ENCODE peak calls at places on chromosomes 11 and 22, in seven cellular contexts. E, Y, X, V, O, A and I are unnamed samples. For H3K36me3, the result is how much of the 10 kb centered on the place peaks cover.

GRCh38 chr22:38871360-38872171 is 450 bp downstream of the CBX6 start:
- DNase-seq in O (peak), A (no peak), E (no peak), V (no peak), Y (peak), X (no peak), I (no peak)

GRCh38 chr22:36395922-36396321 is 8.2 kb upstream of the MYH9 start:
- DNase-seq in V (no peak), E (no peak), O (no peak), X (no peak), A (no peak), Y (no peak), I (no peak)

GRCh38 chr22:27740192-27740748 is 61.3 kb downstream of the MN1 start:
- DNase-seq in A (no peak), V (no peak), O (no peak), E (no peak), X (no peak), Y (no peak), I (no peak)

GRCh38 chr11:37830532-37830931 is 1232.5 kb upstream of the RAG2 start:
- DNase-seq in X (no peak), A (no peak), O (no peak), E (no peak), V (no peak), Y (no peak), I (no peak)

GRCh38 chr22:18968011-18968749 is 32.1 kb upstream of the PRODH start:
- DNase-seq in V (no peak), O (no peak), E (peak), A (no peak), X (no peak), Y (peak), I (no peak)

GRCh38 chr22:30104501-30105156 is 24.4 kb downstream of the HORMAD2 start:
- DNase-seq in E (no peak), V (no peak), X (no peak), O (no peak), A (no peak), Y (no peak), I (no peak)

GRCh38 chr11:61783717-61784505 is 8.5 kb downstream of the TMEM258 start:
- DNase-seq in A (no peak), V (no peak), X (no peak), Y (no peak), E (no peak), O (no peak), I (no peak)

GRCh38 chr11:95138448-95138847 is 48.8 kb downstream of the ENDOD1 start:
- DNase-seq in A (no peak), O (no peak), E (no peak), V (no peak), Y (peak), X (no peak), I (no peak)

GRCh38 chr11:18066626-18067025 is 20.6 kb upstream of the TPH1 start:
- DNase-seq in X (no peak), Y (no peak), A (no peak), O (no peak), E (no peak), V (no peak), I (no peak)

GRCh38 chr11:60858731-60859464 is 3.1 kb upstream of the PTGDR2 start:
- DNase-seq in A (no peak), E (no peak), V (no peak), X (no peak), O (no peak), Y (no peak), I (no peak)

GRCh38 chr11:130418756-130419155 is 9.7 kb downstream of the ADAMTS8 start:
- DNase-seq in A (no peak), V (no peak), X (no peak), E (no peak), O (no peak), Y (no peak), I (no peak)

GRCh38 chr11:67280341-67280790 is 8.7 kb upstream of the ANKRD13D start:
- DNase-seq in Y (no peak), A (no peak), O (no peak), V (no peak), E (no peak), X (no peak), I (no peak)

DNA sequence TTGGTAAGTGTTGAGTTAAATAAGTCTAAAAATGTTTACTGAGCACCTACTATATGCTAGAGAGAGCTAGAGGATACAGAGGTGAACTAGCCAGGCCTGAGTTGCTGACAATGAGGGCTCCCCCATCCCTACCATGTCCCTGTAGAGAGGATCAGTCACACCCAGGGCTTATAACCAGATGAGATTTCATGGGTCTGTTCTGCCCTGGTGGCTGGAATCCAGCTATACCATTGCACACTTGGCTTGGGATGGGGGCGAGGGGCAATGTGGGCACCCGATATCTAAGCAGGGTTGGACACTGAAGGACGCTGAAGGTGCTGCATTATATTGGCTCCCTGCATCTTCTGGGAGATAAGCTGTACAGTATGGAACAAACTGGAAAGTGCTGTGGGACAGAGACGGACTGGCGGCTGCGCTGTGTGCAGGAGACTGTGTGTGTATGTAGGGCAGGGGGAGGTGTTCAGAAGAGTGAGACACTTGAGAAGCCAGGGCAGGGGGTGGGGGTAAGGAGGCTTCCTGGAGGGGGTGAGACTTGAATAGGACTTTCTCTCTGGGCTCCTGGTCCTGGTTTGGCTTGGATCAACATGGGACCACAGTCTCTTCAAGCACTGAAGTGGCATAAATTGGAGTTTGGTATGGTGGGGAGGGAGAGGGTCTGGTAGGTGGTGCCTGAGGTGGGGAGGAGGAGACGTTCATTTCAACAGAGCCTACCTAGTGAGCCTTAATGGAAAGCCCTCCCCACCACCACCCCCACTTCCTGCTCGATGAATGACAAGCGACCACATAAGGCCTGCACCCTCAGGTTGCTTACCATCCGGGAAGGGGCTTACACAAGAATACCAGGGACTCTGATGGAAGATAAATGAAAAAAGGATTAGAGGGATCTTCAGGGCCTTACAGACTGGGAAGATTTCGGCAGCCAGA is 1.8 kb downstream of the CD82 start:
- DNase-seq in A (no peak), E (no peak), X (no peak), Y (no peak), O (no peak), V (no peak), I (no peak)
- H3K27ac ChIP-seq in A (no peak), E (no peak), X (peak), Y (no peak), O (no peak), V (peak), I (no peak)

DNA sequence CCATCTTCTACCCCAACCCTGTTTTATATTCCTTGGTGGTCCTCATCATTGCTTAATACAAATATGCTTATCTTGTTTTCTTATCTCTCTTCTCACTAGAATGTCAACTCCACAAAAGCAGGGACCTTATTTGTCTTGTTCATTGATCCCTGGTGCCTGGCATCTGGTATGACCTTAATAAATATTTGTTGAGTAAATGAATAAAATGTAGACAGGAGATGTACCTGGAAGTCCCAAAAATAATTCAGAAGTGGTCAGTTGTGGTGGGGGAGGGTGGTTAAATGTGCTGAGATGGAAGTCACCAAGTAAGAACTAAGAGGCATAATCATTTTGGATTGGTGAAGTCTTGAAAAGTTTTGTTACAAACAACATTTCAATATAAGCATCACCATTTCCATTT is 214.8 kb upstream of the MPPED2 start:
- DNase-seq in E (no peak), V (no peak), Y (no peak), A (no peak), X (no peak), O (no peak), I (no peak)
- H3K36me3 ChIP-seq in E (under half), V (under half), Y (under half), A (under half), X (under half), O (under half), I (under half)

GRCh38 chr11:88359529-88359928 is 22.0 kb upstream of the CTSC start:
- DNase-seq in O (no peak), X (no peak), E (no peak), V (no peak), A (no peak), Y (no peak), I (no peak)
- H3K27ac ChIP-seq in O (no peak), X (no peak), E (no peak), V (no peak), A (no peak), Y (no peak), I (no peak)

GRCh38 chr11:3755151-3755550 is 42.2 kb downstream of the NUP98 start:
- DNase-seq in E (no peak), A (no peak), X (no peak), O (no peak), Y (no peak), V (no peak), I (no peak)
- H3K36me3 ChIP-seq in E (under half), A (under half), X (half or more), O (under half), Y (under half), V (under half), I (half or more)

GRCh38 chr22:50544078-50544745 is 1.5 kb upstream of the KLHDC7B start:
- DNase-seq in Y (peak), V (no peak), X (peak), A (no peak), O (peak), E (peak), I (no peak)
- H3K27ac ChIP-seq in Y (no peak), V (peak), X (no peak), A (no peak), O (peak), E (no peak), I (no peak)

GRCh38 chr11:1202154-1202775 is 20.6 kb upstream of the MUC5B start:
- DNase-seq in O (no peak), X (peak), A (peak), E (no peak), V (peak), Y (no peak), I (no peak)
- H3K36me3 ChIP-seq in O (under half), X (under half), A (under half), E (under half), V (under half), Y (under half), I (under half)

GRCh38 chr22:20865869-20866445 is 7.2 kb downstream of the SNAP29 start:
- DNase-seq in V (no peak), A (no peak), Y (no peak), X (no peak), E (no peak), O (no peak), I (no peak)

GRCh38 chr22:20868225-20868944 is 9.6 kb downstream of the SNAP29 start:
- DNase-seq in A (no peak), O (no peak), Y (no peak), V (no peak), E (no peak), X (no peak), I (no peak)

GRCh38 chr22:20866716-20867115 is 7.9 kb downstream of the SNAP29 start:
- DNase-seq in A (no peak), X (no peak), Y (no peak), E (no peak), V (no peak), O (no peak), I (no peak)

GRCh38 chr22:20869234-20869633 is 10.4 kb downstream of the SNAP29 start:
- DNase-seq in X (no peak), A (no peak), V (no peak), O (no peak), Y (no peak), E (no peak), I (no peak)

GRCh38 chr22:20867179-20868099 is 8.6 kb downstream of the SNAP29 start:
- DNase-seq in O (no peak), X (peak), E (peak), A (peak), Y (peak), V (no peak), I (peak)
- H3K27ac ChIP-seq in O (no peak), X (peak), E (peak), A (peak), Y (peak), V (peak), I (peak)